ENCODE peak calls at places on chromosomes 11 and 22, in five cellular contexts. A is stimulated activated CD4-positive, alpha-beta T cell treated with anti-CD3 and anti-CD28 coated beads, Interleukin-12 subunit alpha, Interleukin-12 subunit beta, amount 100 ng/mL, for 24 hours; B is mesenchymal stem cell; W is C1 segment of cervical spinal cord; F is HT1080. Z is an unnamed sample.

GRCh38 chr11:90332415-90332814 is 109.6 kb upstream of the CHORDC1 start:
- DNase-seq in W (no peak), F (peak), A (no peak), B (no peak), Z (no peak)

GRCh38 chr22:19057539-19057938 is 64.7 kb downstream of the DGCR2 start:
- DNase-seq in B (no peak), A (no peak), F (no peak), W (no peak), Z (no peak)

GRCh38 chr22:42468841-42469240 is 36.6 kb upstream of the NFAM1 start:
- DNase-seq in F (peak), B (peak), W (no peak), A (no peak), Z (no peak)

GRCh38 chr11:115170133-115170815 is 333.9 kb downstream of the CADM1 start:
- DNase-seq in W (no peak), B (peak), F (no peak), A (no peak), Z (peak)

GRCh38 chr11:131465746-131466145 is 95.3 kb downstream of the NTM start:
- DNase-seq in B (no peak), W (no peak), A (no peak), F (no peak), Z (no peak)

GRCh38 chr22:25050566-25050965 is 98.0 kb downstream of the KIAA1671 start:
- DNase-seq in F (no peak), A (no peak), B (no peak), W (no peak), Z (no peak)

GRCh38 chr22:20551805-20552449 is 44.5 kb downstream of the MED15 start:
- DNase-seq in A (no peak), F (no peak), B (no peak), W (no peak), Z (no peak)

GRCh38 chr22:44991218-44991617 is 18.6 kb downstream of the PHF21B start:
- DNase-seq in W (no peak), F (no peak), A (no peak), B (no peak), Z (no peak)

GRCh38 chr22:50169774-50170341 is 673 bp upstream of the PANX2 start:
- DNase-seq in B (no peak), F (no peak), W (no peak), A (peak), Z (peak)

GRCh38 chr11:64358536-64358906 is 441 bp upstream of the RPS6KA4 start:
- DNase-seq in W (no peak), F (no peak), B (no peak), A (no peak), Z (no peak)

GRCh38 chr11:24861440-24861839 is 364.6 kb downstream of the LUZP2 start:
- DNase-seq in A (no peak), F (no peak), W (no peak), B (no peak), Z (no peak)